ENCODE peak calls at places on chromosome 6, in four cellular contexts. D is fibroblast of the aortic adventitia, Q is fibroblast of pulmonary artery, V is IMR-90. U is an unnamed sample.

GRCh38 chr6:89035252-89036106 is 45.1 kb upstream of the PNRC1 start:
- DNase-seq in D (peak), Q (peak), V (peak), U (peak)

GRCh38 chr6:32081168-32081624 is 27.9 kb downstream of the TNXB start:
- DNase-seq in D (peak), Q (peak), V (peak), U (peak)

GRCh38 chr6:159059099-159059498 is 14.3 kb upstream of the TAGAP start:
- DNase-seq in Q (no peak), V (no peak), D (no peak), U (no peak)

GRCh38 chr6:13013681-13014550 is 297.3 kb downstream of the PHACTR1 start:
- DNase-seq in V (no peak), Q (peak), D (peak), U (peak)

GRCh38 chr6:104728444-104728843 is 131.3 kb downstream of the HACE1 start:
- DNase-seq in D (no peak), V (peak), Q (peak), U (peak)

GRCh38 chr6:55069132-55069781 is 105.1 kb upstream of the HCRTR2 start:
- DNase-seq in Q (peak), V (peak), D (peak), U (peak)

GRCh38 chr6:136718486-136718885 is 73.8 kb downstream of the MAP3K5 start:
- DNase-seq in D (no peak), Q (no peak), V (no peak), U (no peak)

GRCh38 chr6:10163159-10163962 is 251.5 kb downstream of the TFAP2A start:
- DNase-seq in Q (no peak), V (no peak), D (no peak), U (no peak)

GRCh38 chr6:96110878-96111277 is 95.1 kb downstream of the FUT9 start:
- DNase-seq in D (no peak), Q (no peak), V (no peak), U (no peak)

GRCh38 chr6:10202581-10202980 is 212.3 kb downstream of the TFAP2A start:
- DNase-seq in Q (no peak), D (no peak), V (no peak), U (no peak)

GRCh38 chr6:11615214-11615602 is 77.7 kb downstream of the TMEM170B start:
- DNase-seq in Q (no peak), D (peak), V (peak), U (peak)

GRCh38 chr6:105458061-105458460 is 55.2 kb upstream of the PREP start:
- DNase-seq in Q (no peak), D (no peak), V (no peak), U (no peak)

GRCh38 chr6:161100072-161100471 is 108.5 kb downstream of the MAP3K4 start:
- DNase-seq in V (no peak), D (no peak), Q (no peak), U (no peak)

GRCh38 chr6:166692723-166693302 is 65.8 kb upstream of the RPS6KA2 start:
- DNase-seq in D (no peak), V (no peak), Q (no peak), U (no peak)

GRCh38 chr6:130381459-130382380 is 15.9 kb downstream of the TMEM200A start:
- DNase-seq in D (no peak), Q (no peak), V (no peak), U (peak)

GRCh38 chr6:50722829-50723562 is 9.7 kb downstream of the TFAP2D start:
- DNase-seq in Q (no peak), V (no peak), D (no peak), U (no peak)

GRCh38 chr6:144411506-144412165 is 126.5 kb downstream of the UTRN start:
- DNase-seq in V (peak), Q (no peak), D (no peak), U (no peak)

GRCh38 chr6:144405173-144405572 is 120.0 kb downstream of the UTRN start:
- DNase-seq in D (peak), V (peak), Q (peak), U (peak)

GRCh38 chr6:144406796-144407195 is 121.7 kb downstream of the UTRN start:
- DNase-seq in D (no peak), V (no peak), Q (peak), U (no peak)

GRCh38 chr6:144410059-144410458 is 124.9 kb downstream of the UTRN start:
- DNase-seq in V (no peak), Q (no peak), D (no peak), U (no peak)

GRCh38 chr6:144408151-144408550 is 123.0 kb downstream of the UTRN start:
- DNase-seq in V (peak), D (peak), Q (peak), U (peak)
- TF ChIP-seq CTCF in V (no peak), D (peak), Q (peak), U (peak)

DNA sequence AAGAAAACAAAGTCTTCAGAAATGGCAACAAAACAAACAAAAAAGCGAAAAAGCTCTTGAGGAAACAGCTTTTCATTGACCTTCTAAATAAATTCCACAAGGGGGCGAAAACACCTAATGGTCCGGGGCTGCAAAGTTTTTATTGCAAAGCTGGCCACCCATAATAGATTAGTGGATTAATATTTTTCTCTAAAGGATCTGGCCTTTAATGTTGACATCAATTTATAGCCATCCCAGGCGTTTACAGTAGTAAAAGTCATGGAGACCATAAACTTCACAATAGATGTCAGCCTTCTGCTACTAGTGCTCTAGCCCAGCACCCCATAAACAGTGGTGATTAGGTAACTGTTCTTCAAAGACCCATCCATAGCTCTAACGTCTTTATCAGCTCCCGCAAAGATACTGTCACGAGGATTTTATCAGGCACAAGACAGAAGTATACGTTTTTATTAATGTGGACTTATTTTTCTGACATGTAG is 4.8 kb downstream of the CITED2 start:
- DNase-seq in D (peak), Q (peak), V (peak), U (peak)
- H3K4me3 ChIP-seq in D (no peak), Q (no peak), V (no peak), U (no peak)

GRCh38 chr6:52598123-52598823 is 21.4 kb upstream of the TRAM2 start:
- DNase-seq in V (peak), Q (peak), D (peak), U (peak)
- TF ChIP-seq CTCF in V (peak), Q (peak), D (peak), U (peak)

GRCh38 chr6:111260570-111261298 is 173.4 kb downstream of the SLC16A10 start:
- DNase-seq in V (peak), D (no peak), Q (no peak), U (no peak)
- H3K4me3 ChIP-seq in V (peak), D (peak), Q (peak), U (no peak)

U was measured in choroid plexus epithelial cell.